ENCODE peak calls at places on chromosome 13, in five cellular contexts. J is uterus, K is progenitor cell of endocrine pancreas, W is AG09319, L is ascending aorta. F is an unnamed sample.

GRCh38 chr13:29548722-29549446 is 46.6 kb downstream of the SLC7A1 start:
- DNase-seq in J (no peak), K (no peak), W (no peak), L (no peak), F (no peak)

GRCh38 chr13:27112006-27112405 is 59.6 kb downstream of the USP12 start:
- DNase-seq in J (no peak), K (no peak), W (no peak), L (no peak), F (no peak)

GRCh38 chr13:50340146-50340545 is 324.9 kb downstream of the KCNRG start:
- DNase-seq in J (no peak), K (no peak), W (no peak), L (no peak), F (no peak)

GRCh38 chr13:112722433-112723250 is 32.8 kb downstream of the ATP11A start:
- DNase-seq in J (peak; percentile 79), K (no peak), W (no peak), L (no peak), F (no peak)

GRCh38 chr13:89695343-89696257 is 1651.9 kb upstream of the MIR17HG start:
- DNase-seq in J (no peak), K (peak; percentile 42), W (peak; percentile 0), L (no peak), F (peak; percentile 7)

GRCh38 chr13:32595306-32595705 is 9.1 kb downstream of the PDS5B start:
- DNase-seq in J (no peak), K (no peak), W (no peak), L (no peak), F (no peak)

GRCh38 chr13:98143157-98143553 is 261 bp downstream of the FARP1 start:
- DNase-seq in J (peak; percentile 23), K (no peak), W (no peak), L (no peak), F (no peak)

GRCh38 chr13:33761744-33762143 is 56.2 kb upstream of the RFC3 start:
- DNase-seq in J (no peak), K (no peak), W (no peak), L (no peak), F (no peak)

GRCh38 chr13:95276119-95276505 is 25.1 kb downstream of the ABCC4 start:
- DNase-seq in J (no peak), K (no peak), W (no peak), L (no peak), F (no peak)

GRCh38 chr13:98938801-98939200 is 39.1 kb downstream of the DOCK9 start:
- DNase-seq in J (no peak), K (no peak), W (no peak), L (no peak), F (no peak)

GRCh38 chr13:75222031-75222430 is 259.9 kb downstream of the TBC1D4 start:
- DNase-seq in J (no peak), K (no peak), W (no peak), L (no peak), F (no peak)

GRCh38 chr13:40986328-40986856 is 32.7 kb downstream of the ELF1 start:
- DNase-seq in J (no peak), K (no peak), W (no peak), L (no peak), F (no peak)

GRCh38 chr13:45024847-45025246 is 35.5 kb downstream of the GPALPP1 start:
- DNase-seq in J (no peak), K (no peak), W (no peak), L (no peak), F (no peak)

GRCh38 chr13:91544723-91545122 is 146.3 kb downstream of the GPC5 start:
- DNase-seq in J (no peak), K (no peak), W (no peak), L (no peak), F (no peak)

GRCh38 chr13:43792456-43792855 is 5.7 kb upstream of the ENOX1 start:
- DNase-seq in J (no peak), K (no peak), W (no peak), L (no peak), F (no peak)
- TF ChIP-seq CTCF in J (no peak), K (no peak), W (no peak), L (no peak), F (no peak)

GRCh38 chr13:80339841-80340642 is 884 bp downstream of the SPRY2 start:
- DNase-seq in J (peak; percentile 28), K (peak; percentile 23), W (no peak), L (peak; percentile 76), F (peak; percentile 53)

GRCh38 chr13:80341771-80342271 is 895 bp upstream of the SPRY2 start:
- DNase-seq in J (peak; percentile 30), K (peak; percentile 37), W (no peak), L (peak; percentile 75), F (peak; percentile 38)

GRCh38 chr13:80340643-80341097 is 256 bp downstream of the SPRY2 start:
- DNase-seq in J (no peak), K (no peak), W (no peak), L (no peak), F (peak; percentile 40)

GRCh38 chr13:80342541-80343371 is 1.8 kb upstream of the SPRY2 start:
- DNase-seq in J (peak; percentile 71), K (peak; percentile 91), W (no peak), L (peak; percentile 92), F (peak; percentile 83)

GRCh38 chr13:80341098-80341701 is at the start of gene SPRY2:
- DNase-seq in J (peak; percentile 92), K (peak; percentile 88), W (peak; percentile 92), L (peak; percentile 97), F (peak; percentile 81)
- TF ChIP-seq CTCF in J (peak; percentile 26), K (peak; percentile 39), W (no peak), L (no peak), F (no peak)

GRCh38 chr13:31200636-31200970 is 828 bp downstream of the B3GLCT start:
- DNase-seq in J (peak; percentile 38), K (peak; percentile 53), W (no peak), L (peak; percentile 74), F (no peak)
- TF ChIP-seq CTCF in J (no peak), K (no peak), W (no peak), L (no peak), F (no peak)

GRCh38 chr13:46149272-46150133 is 32.5 kb downstream of the LCP1 start:
- DNase-seq in J (no peak), K (no peak), W (no peak), L (no peak), F (no peak)

GRCh38 chr13:46150134-46150693 is 31.8 kb downstream of the LCP1 start:
- DNase-seq in J (no peak), K (no peak), W (no peak), L (no peak), F (no peak)

GRCh38 chr13:46145950-46146349 is 36.0 kb downstream of the LCP1 start:
- DNase-seq in J (no peak), K (no peak), W (no peak), L (no peak), F (no peak)

GRCh38 chr13:46143239-46143701 is 38.4 kb upstream of the CPB2 start:
- DNase-seq in J (no peak), K (no peak), W (no peak), L (no peak), F (no peak)

DNA sequence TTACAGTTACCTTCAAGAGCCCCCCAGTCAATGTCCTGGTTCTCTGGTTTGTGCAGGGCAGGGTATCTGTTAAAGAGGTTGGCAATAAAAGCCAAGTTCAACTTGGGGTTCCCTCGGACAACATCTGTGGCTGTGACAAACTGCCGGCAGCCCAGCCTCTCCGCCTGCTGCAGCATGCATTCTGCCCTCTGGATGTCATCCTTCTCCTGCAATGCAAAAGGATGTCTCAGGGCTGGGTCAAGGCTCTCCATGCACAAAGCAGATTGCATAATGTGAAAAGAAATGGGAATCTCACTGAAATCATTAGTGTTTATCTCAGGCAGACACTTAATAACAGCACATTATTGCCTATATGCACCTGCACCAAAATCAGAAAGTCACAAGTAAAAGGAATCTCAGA is 35.1 kb downstream of the LCP1 start:
- DNase-seq in J (no peak), K (no peak), W (no peak), L (no peak), F (no peak)
- TF ChIP-seq CTCF in J (no peak), K (peak; percentile 35), W (peak; percentile 40), L (no peak), F (no peak)

DNA sequence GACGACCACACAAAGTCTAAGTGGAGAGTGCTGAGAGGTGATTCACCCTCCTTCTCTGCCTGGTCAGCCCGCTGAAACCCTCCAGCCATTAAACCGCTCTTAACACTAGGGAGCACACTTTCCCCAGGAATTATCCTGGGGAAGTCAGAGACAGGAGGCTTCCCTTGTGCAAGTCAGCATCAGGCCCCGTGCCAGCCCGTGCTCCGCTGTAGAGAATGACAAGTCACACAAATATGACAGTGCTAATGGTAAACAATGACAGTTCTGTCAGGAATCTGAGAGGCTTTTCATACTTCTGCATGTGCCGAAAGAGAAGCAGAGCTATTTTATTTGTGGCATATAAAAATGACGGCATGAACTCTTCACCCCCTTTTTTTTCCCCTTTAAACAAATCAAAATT is 816.9 kb upstream of the SLC10A2 start:
- DNase-seq in J (peak; percentile 49), K (peak; percentile 36), W (peak; percentile 0), L (peak; percentile 81), F (no peak)
- TF ChIP-seq CTCF in J (no peak), K (peak; percentile 72), W (no peak), L (no peak), F (no peak)

GRCh38 chr13:19822673-19823072 is 39.9 kb upstream of the PSPC1 start:
- DNase-seq in J (no peak), K (no peak), W (no peak), L (no peak), F (no peak)

GRCh38 chr13:19817510-19818158 is 34.9 kb upstream of the PSPC1 start:
- DNase-seq in J (no peak), K (no peak), W (no peak), L (no peak), F (no peak)

GRCh38 chr13:19817106-19817505 is 34.4 kb upstream of the PSPC1 start:
- DNase-seq in J (no peak), K (no peak), W (no peak), L (no peak), F (no peak)

DNA sequence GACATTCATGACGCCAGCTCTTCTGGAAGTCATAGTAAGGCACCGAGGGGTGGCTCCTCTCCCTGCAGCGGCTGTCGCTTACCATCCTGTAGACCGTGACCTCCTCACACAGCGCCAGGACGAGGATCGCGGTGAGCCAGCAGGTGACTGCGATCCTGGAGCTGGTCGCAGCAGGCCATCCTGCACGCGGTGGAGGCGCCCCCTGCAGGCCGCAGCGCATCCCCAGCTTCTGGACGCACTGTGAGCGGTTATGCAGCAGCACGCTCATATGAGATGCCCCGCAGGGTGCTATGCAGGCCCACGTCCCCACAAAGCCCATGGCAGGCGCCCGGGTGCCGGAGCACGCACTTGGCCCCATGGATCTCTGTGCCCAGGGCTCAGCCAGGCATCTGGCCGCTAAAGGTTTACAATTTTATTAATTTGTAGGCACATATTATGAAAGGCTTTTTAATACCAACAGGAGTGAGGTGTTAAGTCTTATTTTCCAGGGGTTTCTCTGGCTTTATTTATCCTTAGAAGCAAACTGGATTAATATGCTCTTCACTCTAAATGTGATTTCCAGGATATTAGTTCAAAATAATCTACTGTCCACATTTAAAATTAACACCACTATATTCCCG is 35.6 kb upstream of the PSPC1 start:
- DNase-seq in J (peak; percentile 14), K (peak; percentile 70), W (no peak), L (no peak), F (no peak)
- TF ChIP-seq CTCF in J (peak; percentile 10), K (peak; percentile 91), W (peak; percentile 26), L (no peak), F (peak; percentile 30)

DNA sequence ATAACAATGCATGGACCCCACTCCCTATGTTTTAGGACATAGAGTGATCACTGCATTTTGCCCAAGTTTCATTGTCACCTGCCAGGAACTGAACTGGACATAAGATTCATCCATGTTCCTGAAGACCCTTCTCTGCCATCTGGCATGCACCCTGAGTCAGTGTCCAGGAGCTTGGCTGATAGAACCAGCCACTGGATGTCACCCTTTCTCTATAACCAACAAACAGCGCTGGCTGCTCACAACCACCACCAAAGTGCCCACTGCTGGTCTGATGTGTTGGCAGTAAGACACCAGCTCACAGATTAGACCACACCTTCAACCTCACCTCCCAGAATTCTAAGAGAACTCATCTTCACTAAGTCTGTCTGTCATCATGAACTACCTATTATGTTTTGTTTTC is 333.4 kb downstream of the ITGBL1 start:
- DNase-seq in J (no peak), K (no peak), W (peak; percentile 4), L (no peak), F (no peak)
- TF ChIP-seq CTCF in J (no peak), K (peak; percentile 39), W (peak; percentile 52), L (no peak), F (no peak)